ENCODE peak calls at places on chromosome 19, in nine cellular contexts. E is stomach, U is uterus, B is H1, N is IMR-90, S is H54, K is A549, Q is ovary, C is Peyer's patch. L is an unnamed sample.

GRCh38 chr19:33306191-33306590 is 3.9 kb upstream of the CEBPA start:
- DNase-seq in K (no peak), B (no peak), C (no peak), E (no peak), U (no peak), N (no peak), S (no peak), Q (no peak), L (no peak)

GRCh38 chr19:13588953-13589833 is 82.9 kb upstream of the CACNA1A start:
- DNase-seq in K (peak), S (peak), U (peak), Q (peak), C (peak), B (peak), N (peak), E (peak), L (peak)

GRCh38 chr19:33055718-33056117 is 9.0 kb downstream of the RHPN2 start:
- DNase-seq in N (peak), K (no peak), B (no peak), C (no peak), S (no peak), U (no peak), Q (no peak), E (no peak), L (no peak)

GRCh38 chr19:43444531-43445340 is 20.7 kb downstream of the LYPD3 start:
- DNase-seq in U (no peak), B (no peak), S (no peak), N (no peak), C (no peak), E (no peak), Q (no peak), K (no peak), L (no peak)

GRCh38 chr19:16470911-16471811 is 609 bp downstream of the EPS15L1 start:
- DNase-seq in B (peak), Q (no peak), K (no peak), U (no peak), S (no peak), C (no peak), N (peak), E (no peak), L (no peak)

GRCh38 chr19:31667106-31667505 is 317.9 kb upstream of the TSHZ3 start:
- DNase-seq in N (no peak), Q (no peak), E (no peak), K (no peak), S (no peak), B (no peak), C (no peak), U (no peak), L (no peak)

GRCh38 chr19:38993271-38993670 is 17.7 kb upstream of the FBXO17 start:
- DNase-seq in U (no peak), B (no peak), S (peak), C (no peak), Q (no peak), K (peak), N (peak), E (no peak), L (no peak)

GRCh38 chr19:19817357-19817756 is 4.2 kb downstream of the ZNF506 start:
- DNase-seq in Q (no peak), U (no peak), C (peak), N (no peak), K (no peak), E (no peak), S (no peak), B (no peak), L (no peak)

GRCh38 chr19:47019431-47020041 is at the start of gene NPAS1:
- DNase-seq in N (no peak), Q (no peak), C (no peak), S (no peak), E (no peak), B (peak), K (no peak), U (no peak), L (no peak)

GRCh38 chr19:17311455-17312248 is 2.3 kb downstream of the DDA1 start:
- DNase-seq in U (no peak), B (no peak), E (no peak), K (peak), C (no peak), S (peak), Q (no peak), N (peak), L (no peak)

GRCh38 chr19:52234406-52234805 is 35.0 kb upstream of the ZNF766 start:
- DNase-seq in N (no peak), E (no peak), S (no peak), C (no peak), K (no peak), U (no peak), Q (no peak), B (no peak), L (no peak)

GRCh38 chr19:34178276-34178614 is 5.9 kb downstream of the LSM14A start:
- DNase-seq in Q (no peak), B (no peak), E (no peak), C (no peak), N (no peak), S (no peak), K (no peak), U (no peak), L (no peak)

GRCh38 chr19:17855333-17856152 is 4.2 kb upstream of the RPL18A start:
- DNase-seq in N (peak), S (peak), B (peak), K (peak), E (peak), C (peak), U (peak), Q (peak), L (peak)

GRCh38 chr19:16441661-16442071 is 30.1 kb downstream of the EPS15L1 start:
- DNase-seq in N (no peak), E (no peak), C (no peak), B (peak), U (no peak), S (peak), K (peak), Q (no peak), L (no peak)

GRCh38 chr19:13008926-13009787 is 13.9 kb downstream of the NFIX start:
- DNase-seq in N (no peak), S (no peak), E (no peak), U (peak), C (no peak), Q (no peak), K (no peak), B (no peak), L (no peak)

GRCh38 chr19:33809960-33810359 is 13.3 kb downstream of the KCTD15 start:
- DNase-seq in C (no peak), Q (no peak), U (no peak), N (peak), B (no peak), E (no peak), K (peak), S (peak), L (no peak)

GRCh38 chr19:19152668-19153384 is 14.5 kb upstream of the TMEM161A start:
- DNase-seq in Q (no peak), C (no peak), B (no peak), N (no peak), U (no peak), E (no peak), S (no peak), K (no peak), L (no peak)

GRCh38 chr19:45251452-45252354 is 632 bp downstream of the MARK4 start:
- DNase-seq in C (no peak), S (no peak), B (peak), E (no peak), N (no peak), U (no peak), Q (peak), K (no peak), L (no peak)

GRCh38 chr19:4224470-4224869 is 4.9 kb upstream of the EBI3 start:
- DNase-seq in Q (no peak), B (no peak), U (no peak), C (no peak), S (no peak), K (no peak), E (no peak), N (no peak), L (no peak)

GRCh38 chr19:12736854-12737665 is at the start of gene GET3:
- DNase-seq in U (peak), B (peak), K (peak), E (peak), S (peak), N (peak), C (peak), Q (peak), L (peak)

GRCh38 chr19:12880551-12881171 is 588 bp downstream of the DNASE2 start:
- DNase-seq in C (peak), E (peak), S (peak), K (no peak), B (no peak), N (peak), U (peak), Q (no peak), L (no peak)

GRCh38 chr19:10653482-10653731 is 739 bp upstream of the ILF3 start:
- DNase-seq in E (no peak), N (no peak), B (no peak), C (no peak), Q (no peak), S (no peak), U (no peak), K (no peak), L (no peak)

GRCh38 chr19:10653732-10654609 is at the start of gene ILF3:
- DNase-seq in N (peak), Q (peak), U (peak), S (peak), C (peak), E (peak), B (peak), K (peak), L (peak)

GRCh38 chr19:10654610-10655456 is 687 bp downstream of the ILF3 start:
- DNase-seq in C (peak), B (peak), U (peak), K (peak), E (peak), S (peak), Q (peak), N (no peak), L (peak)

GRCh38 chr19:10651821-10652220 is 2.3 kb upstream of the ILF3 start:
- DNase-seq in E (no peak), S (no peak), K (no peak), N (no peak), U (no peak), B (no peak), C (no peak), Q (no peak), L (no peak)

DNA sequence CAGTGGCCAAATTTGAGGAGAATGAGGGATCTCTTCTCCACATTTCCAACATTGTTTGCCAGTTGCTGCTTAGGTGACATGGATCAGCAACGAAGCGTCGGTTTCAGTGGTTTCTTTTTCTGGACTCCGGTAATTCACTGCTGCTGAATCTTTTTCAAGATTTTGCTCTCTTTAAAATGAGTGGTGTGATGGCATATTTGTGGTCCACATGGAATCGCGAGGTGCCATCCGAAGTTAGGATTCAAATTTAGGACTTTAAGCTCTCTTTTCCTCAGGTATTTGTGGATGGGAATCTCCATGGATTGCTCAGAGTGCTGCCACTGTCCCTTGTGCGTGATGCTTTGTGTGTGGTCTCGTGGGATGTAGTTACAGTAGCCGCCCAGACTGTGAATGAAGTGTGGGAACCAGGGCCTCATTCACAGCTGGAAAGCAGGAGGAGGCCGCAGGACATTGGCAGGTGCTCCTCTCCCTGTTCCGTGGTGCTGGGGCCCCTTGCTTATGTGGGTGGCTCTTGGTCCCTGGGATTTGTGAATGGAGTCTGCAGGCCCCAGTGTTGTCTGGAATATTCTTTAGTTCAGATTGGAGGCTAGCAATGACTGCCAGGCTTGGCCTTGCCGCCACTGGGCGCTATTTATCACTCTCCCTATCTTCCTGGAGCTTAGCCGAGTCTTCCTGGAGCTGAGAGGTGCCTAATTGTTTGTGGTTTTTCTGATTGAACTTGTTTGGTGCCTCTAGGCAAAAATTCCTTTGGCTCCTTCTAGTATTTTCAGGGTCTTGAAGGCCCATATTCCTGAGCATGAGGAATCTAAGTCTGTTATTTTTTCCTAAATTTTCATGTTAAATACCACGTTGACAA is 1.5 kb downstream of the ILF3 start:
- DNase-seq in K (peak), Q (no peak), N (peak), U (no peak), C (no peak), S (no peak), B (no peak), E (no peak), L (peak)
- TF ChIP-seq POLR2A in K (no peak), Q (no peak), N (no peak), U (no peak), C (no peak), S (no peak), B (peak), E (no peak), L (no peak)

GRCh38 chr19:1935484-1936208 is 5.3 kb upstream of the CSNK1G2 start:
- DNase-seq in B (no peak), U (no peak), C (no peak), N (peak), E (no peak), K (peak), S (no peak), Q (no peak), L (no peak)

GRCh38 chr19:1936430-1936829 is 4.5 kb upstream of the CSNK1G2 start:
- DNase-seq in K (no peak), N (no peak), C (no peak), B (no peak), E (no peak), Q (no peak), U (no peak), S (no peak), L (no peak)

GRCh38 chr19:1932395-1932794 is 8.6 kb upstream of the CSNK1G2 start:
- DNase-seq in K (no peak), S (no peak), N (no peak), E (no peak), Q (no peak), B (no peak), U (no peak), C (no peak), L (no peak)

GRCh38 chr19:1933245-1933644 is 7.7 kb upstream of the CSNK1G2 start:
- DNase-seq in K (no peak), Q (no peak), E (no peak), S (no peak), U (no peak), B (no peak), N (no peak), C (no peak), L (no peak)

GRCh38 chr19:1933942-1934341 is 7.0 kb upstream of the CSNK1G2 start:
- DNase-seq in K (no peak), E (no peak), U (no peak), B (no peak), N (no peak), S (no peak), C (no peak), Q (no peak), L (no peak)
- TF ChIP-seq POLR2A in K (no peak), E (no peak), U (no peak), B (no peak), N (no peak), S (no peak), C (no peak), Q (no peak), L (no peak)

DNA sequence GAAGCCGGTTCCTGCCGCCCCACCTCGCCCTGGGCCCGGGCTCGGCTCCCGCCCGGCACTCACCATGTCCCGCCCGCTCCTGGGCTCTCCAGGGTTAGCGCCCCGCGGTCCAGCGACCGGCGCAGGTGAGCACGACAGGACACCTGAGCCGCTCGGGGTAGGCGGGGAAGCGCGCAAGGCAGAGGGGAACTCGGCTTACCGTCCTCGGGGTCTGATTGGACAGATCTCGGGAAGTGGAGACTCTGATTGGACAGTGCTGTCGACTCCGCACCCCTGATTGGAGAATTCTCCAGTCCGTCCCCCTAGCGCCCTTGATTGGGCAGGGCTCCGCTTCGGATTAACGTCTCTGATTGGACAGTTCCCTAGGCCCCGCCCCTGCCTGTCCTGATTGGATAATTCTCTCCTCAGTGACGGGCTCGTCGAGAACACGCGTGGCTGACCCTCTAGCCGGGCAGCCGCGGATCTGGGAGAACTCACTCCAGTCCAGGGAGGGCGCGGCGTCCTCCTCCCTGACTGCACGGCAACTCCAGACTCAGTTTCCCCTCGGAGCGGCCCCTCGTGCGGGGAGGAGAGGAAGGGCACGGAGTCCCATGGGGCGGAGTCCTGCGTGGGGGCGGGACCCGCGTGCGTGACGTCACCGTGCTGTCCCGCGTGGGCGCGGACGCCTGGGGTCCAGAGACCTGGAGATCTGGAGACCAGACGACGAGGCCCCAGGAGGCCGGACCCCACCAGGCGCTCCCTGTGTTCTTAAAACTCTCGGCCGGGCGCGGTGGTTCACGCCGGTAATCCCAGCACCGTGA is at the start of gene ZNF77:
- DNase-seq in B (peak), S (peak), E (peak), N (peak), Q (peak), U (peak), K (peak), C (peak), L (peak)
- TF ChIP-seq POLR2A in B (no peak), S (peak), E (peak), N (peak), Q (peak), U (peak), K (peak), C (peak), L (peak)

DNA sequence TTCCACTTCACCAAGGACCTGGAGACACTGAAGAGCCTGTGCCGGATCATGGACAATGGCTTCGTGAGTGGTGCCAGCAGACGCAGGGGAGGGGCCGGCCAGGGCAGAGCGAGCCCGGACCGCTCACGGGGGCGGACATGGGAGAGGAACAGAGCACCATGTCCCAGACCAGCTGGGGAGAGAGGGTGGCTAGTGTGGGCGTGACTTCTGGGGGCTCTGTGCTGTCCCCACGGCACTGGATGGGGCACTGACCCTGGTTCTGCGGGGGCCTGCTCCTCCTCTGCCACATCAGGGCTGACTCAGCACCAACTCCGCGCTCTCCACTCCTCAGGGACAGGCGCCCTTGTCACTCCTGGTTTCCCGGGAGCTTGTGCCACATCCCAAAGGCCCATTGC is 7.6 kb downstream of the PTOV1 start:
- DNase-seq in U (peak), N (no peak), S (no peak), C (no peak), B (no peak), E (no peak), K (no peak), Q (no peak), L (no peak)
- TF ChIP-seq POLR2A in U (no peak), N (no peak), S (no peak), C (no peak), B (no peak), E (no peak), K (no peak), Q (no peak), L (no peak)

DNA sequence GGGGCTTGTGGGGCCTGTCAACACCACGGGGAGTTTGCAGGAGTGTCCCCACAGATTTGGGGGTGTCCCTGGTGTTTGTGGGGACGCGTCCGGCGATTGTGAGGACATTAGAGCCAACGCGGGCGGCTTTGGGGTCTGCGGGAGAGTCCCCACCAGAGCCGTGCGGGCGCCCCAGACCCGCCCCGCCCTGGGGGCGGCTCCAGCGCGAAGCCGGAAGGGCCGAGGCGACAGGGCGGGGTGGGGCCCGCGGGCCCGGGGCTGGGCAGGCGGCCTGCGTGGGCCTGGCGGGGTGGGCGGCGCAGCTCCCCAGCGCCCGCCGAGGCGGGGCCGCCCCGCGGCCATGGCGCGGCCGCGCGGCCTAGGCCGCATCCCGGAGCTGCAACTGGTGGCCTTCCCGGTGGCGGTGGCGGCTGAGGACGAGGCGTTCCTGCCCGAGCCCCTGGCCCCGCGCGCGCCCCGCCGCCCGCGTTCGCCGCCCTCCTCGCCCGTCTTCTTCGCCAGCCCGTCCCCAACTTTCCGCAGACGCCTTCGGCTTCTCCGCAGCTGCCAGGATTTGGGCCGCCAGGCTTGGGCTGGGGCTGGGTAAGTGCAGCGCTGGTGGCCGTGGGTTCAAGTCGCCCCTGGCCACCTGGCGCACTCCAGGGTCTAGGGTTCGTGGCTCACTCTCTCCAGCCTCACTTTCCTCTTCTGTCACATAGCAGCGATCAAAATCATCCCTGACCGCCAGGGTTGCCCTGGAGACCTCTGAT is 10.3 kb downstream of the PDE4A start:
- DNase-seq in K (no peak), B (peak), N (peak), S (no peak), U (peak), C (no peak), Q (no peak), E (peak), L (peak)
- TF ChIP-seq POLR2A in K (peak), B (no peak), N (no peak), S (no peak), U (no peak), C (no peak), Q (no peak), E (no peak), L (no peak)

L was measured in prostate gland.